ENCODE peak calls at places on chromosomes 5 and 9, in ten cellular contexts. O, A, Z, D, B, L, F, Q, S and U are unnamed samples.

GRCh38 chr5:42216904-42217303 is 206.3 kb upstream of the GHR start:
- DNase-seq in D (no peak), A (no peak), F (no peak), S (no peak), Q (no peak), B (no peak), Z (no peak), L (no peak), O (no peak), U (no peak)

GRCh38 chr5:143341807-143342570 is 61.5 kb downstream of the NR3C1 start:
- DNase-seq in D (no peak), Q (no peak), F (no peak), Z (no peak), B (no peak), A (peak), L (peak), O (no peak), S (no peak), U (peak)

GRCh38 chr9:122463828-122464632 is 13.7 kb downstream of the OR1J1 start:
- DNase-seq in F (peak), L (no peak), O (peak), A (no peak), Z (no peak), S (no peak), Q (no peak), D (no peak), B (no peak), U (no peak)

GRCh38 chr5:8417316-8418048 is 548.5 kb downstream of the MTRR start:
- DNase-seq in S (no peak), L (no peak), D (no peak), Z (no peak), Q (no peak), F (no peak), B (no peak), O (no peak), A (no peak), U (no peak)

GRCh38 chr5:16713386-16713928 is 96.7 kb upstream of the RETREG1 start:
- DNase-seq in L (peak), Z (peak), D (peak), S (peak), F (no peak), Q (no peak), B (no peak), O (no peak), A (no peak), U (no peak)

GRCh38 chr5:101482931-101483330 is 579.8 kb upstream of the ST8SIA4 start:
- DNase-seq in Q (no peak), L (no peak), O (no peak), Z (no peak), B (no peak), F (no peak), D (no peak), A (no peak), S (no peak), U (no peak)

GRCh38 chr9:120369608-120370220 is 210.3 kb downstream of the CDK5RAP2 start:
- DNase-seq in A (no peak), D (no peak), F (no peak), L (peak), Q (no peak), S (no peak), Z (no peak), O (no peak), B (no peak), U (no peak)

GRCh38 chr5:73528248-73528647 is 30.0 kb downstream of the BTF3 start:
- DNase-seq in A (no peak), O (no peak), S (no peak), B (no peak), Q (no peak), L (no peak), Z (no peak), D (no peak), F (no peak), U (no peak)

GRCh38 chr5:114658179-114658578 is 296.3 kb downstream of the KCNN2 start:
- DNase-seq in L (peak), Q (no peak), D (no peak), A (no peak), S (no peak), Z (no peak), O (no peak), B (no peak), F (no peak), U (no peak)

GRCh38 chr9:106921341-106921899 is 58.5 kb downstream of the ZNF462 start:
- DNase-seq in B (no peak), Q (peak), D (no peak), A (peak), S (no peak), L (peak), O (no peak), Z (peak), F (peak), U (no peak)

GRCh38 chr9:127455299-127455992 is 4.1 kb downstream of the LRSAM1 start:
- DNase-seq in A (peak), O (peak), Z (no peak), B (no peak), F (no peak), Q (no peak), S (peak), D (peak), L (no peak), U (no peak)

GRCh38 chr5:176770431-176770830 is 39.9 kb upstream of the UNC5A start:
- DNase-seq in D (no peak), L (no peak), Z (no peak), S (no peak), A (no peak), O (no peak), F (no peak), Q (no peak), B (no peak), U (no peak)

GRCh38 chr9:15147471-15147870 is 159.5 kb downstream of the TTC39B start:
- DNase-seq in B (no peak), A (no peak), F (no peak), Q (no peak), O (no peak), Z (no peak), D (no peak), L (peak), S (no peak), U (no peak)

GRCh38 chr9:122216138-122216797 is 12.5 kb downstream of the LHX6 start:
- DNase-seq in O (no peak), B (no peak), A (no peak), L (no peak), S (no peak), F (no peak), D (no peak), Z (no peak), Q (no peak), U (no peak)